ENCODE peak calls at places on chromosomes 3 and 15, in ten cellular contexts. One of them, this sample, is unnamed. For H3K27me3, the result is how much of the 10 kb centered on the place peaks cover.

GRCh38 chr3:172201990-172202318 is 162.6 kb downstream of the FNDC3B start:
- DNase-seq in WERI-Rb-1: no peak
- DNase-seq in left ventricle myocardium inferior: no peak
- DNase-seq in bronchial epithelial cell: peak
- DNase-seq in neuronal stem cell: no peak
- DNase-seq in CD4-positive, CD25-positive, alpha-beta regulatory T cell: no peak
- DNase-seq in astrocyte: peak
- DNase-seq in H9: no peak
- DNase-seq in adrenal gland: no peak
- DNase-seq in endodermal cell: no peak
- DNase-seq in this sample: peak

GRCh38 chr3:1079641-1080040 is 13.2 kb upstream of the CNTN6 start:
- DNase-seq in WERI-Rb-1: no peak
- DNase-seq in left ventricle myocardium inferior: no peak
- DNase-seq in bronchial epithelial cell: no peak
- DNase-seq in neuronal stem cell: no peak
- DNase-seq in CD4-positive, CD25-positive, alpha-beta regulatory T cell: no peak
- DNase-seq in astrocyte: no peak
- DNase-seq in H9: no peak
- DNase-seq in adrenal gland: no peak
- DNase-seq in endodermal cell: no peak
- DNase-seq in this sample: no peak

GRCh38 chr15:63231717-63232116 is 42.3 kb downstream of the RAB8B start:
- DNase-seq in WERI-Rb-1: no peak
- DNase-seq in left ventricle myocardium inferior: no peak
- DNase-seq in bronchial epithelial cell: no peak
- DNase-seq in neuronal stem cell: no peak
- DNase-seq in CD4-positive, CD25-positive, alpha-beta regulatory T cell: no peak
- DNase-seq in astrocyte: no peak
- DNase-seq in H9: no peak
- DNase-seq in adrenal gland: no peak
- DNase-seq in endodermal cell: no peak
- DNase-seq in this sample: no peak

GRCh38 chr3:122458992-122459391 is 43.1 kb upstream of the WDR5B start:
- DNase-seq in WERI-Rb-1: no peak
- DNase-seq in left ventricle myocardium inferior: no peak
- DNase-seq in bronchial epithelial cell: peak
- DNase-seq in neuronal stem cell: no peak
- DNase-seq in CD4-positive, CD25-positive, alpha-beta regulatory T cell: no peak
- DNase-seq in astrocyte: peak
- DNase-seq in H9: no peak
- DNase-seq in adrenal gland: peak
- DNase-seq in endodermal cell: no peak
- DNase-seq in this sample: peak

GRCh38 chr15:74011610-74012009 is 17.1 kb downstream of the PML start:
- DNase-seq in WERI-Rb-1: no peak
- DNase-seq in left ventricle myocardium inferior: peak
- DNase-seq in bronchial epithelial cell: no peak
- DNase-seq in neuronal stem cell: no peak
- DNase-seq in CD4-positive, CD25-positive, alpha-beta regulatory T cell: no peak
- DNase-seq in astrocyte: peak
- DNase-seq in H9: no peak
- DNase-seq in adrenal gland: no peak
- DNase-seq in endodermal cell: no peak
- DNase-seq in this sample: no peak

GRCh38 chr3:64345351-64345750 is 120.1 kb upstream of the PRICKLE2 start:
- DNase-seq in WERI-Rb-1: no peak
- DNase-seq in left ventricle myocardium inferior: no peak
- DNase-seq in bronchial epithelial cell: peak
- DNase-seq in neuronal stem cell: no peak
- DNase-seq in CD4-positive, CD25-positive, alpha-beta regulatory T cell: no peak
- DNase-seq in astrocyte: peak
- DNase-seq in H9: no peak
- DNase-seq in adrenal gland: peak
- DNase-seq in endodermal cell: no peak
- DNase-seq in this sample: peak

GRCh38 chr3:126357299-126358037 is at the start of gene KLF15:
- DNase-seq in WERI-Rb-1: peak
- DNase-seq in left ventricle myocardium inferior: peak
- DNase-seq in bronchial epithelial cell: peak
- DNase-seq in neuronal stem cell: peak
- DNase-seq in CD4-positive, CD25-positive, alpha-beta regulatory T cell: peak
- DNase-seq in astrocyte: peak
- DNase-seq in H9: peak
- DNase-seq in adrenal gland: peak
- DNase-seq in endodermal cell: peak
- DNase-seq in this sample: peak

GRCh38 chr15:96947830-96948229 is 617.3 kb downstream of the NR2F2 start:
- DNase-seq in WERI-Rb-1: no peak
- DNase-seq in left ventricle myocardium inferior: no peak
- DNase-seq in bronchial epithelial cell: no peak
- DNase-seq in neuronal stem cell: peak
- DNase-seq in CD4-positive, CD25-positive, alpha-beta regulatory T cell: no peak
- DNase-seq in astrocyte: no peak
- DNase-seq in H9: peak
- DNase-seq in adrenal gland: no peak
- DNase-seq in endodermal cell: peak
- DNase-seq in this sample: no peak

GRCh38 chr3:52289338-52289746 is 1.7 kb downstream of the GLYCTK start:
- DNase-seq in WERI-Rb-1: no peak
- DNase-seq in left ventricle myocardium inferior: no peak
- DNase-seq in bronchial epithelial cell: no peak
- DNase-seq in neuronal stem cell: no peak
- DNase-seq in CD4-positive, CD25-positive, alpha-beta regulatory T cell: no peak
- DNase-seq in astrocyte: no peak
- DNase-seq in H9: no peak
- DNase-seq in adrenal gland: no peak
- DNase-seq in endodermal cell: no peak
- DNase-seq in this sample: no peak

GRCh38 chr3:45664558-45664957 is 24.6 kb upstream of the SACM1L start:
- DNase-seq in WERI-Rb-1: no peak
- DNase-seq in left ventricle myocardium inferior: no peak
- DNase-seq in bronchial epithelial cell: no peak
- DNase-seq in neuronal stem cell: no peak
- DNase-seq in CD4-positive, CD25-positive, alpha-beta regulatory T cell: peak
- DNase-seq in astrocyte: no peak
- DNase-seq in H9: no peak
- DNase-seq in adrenal gland: peak
- DNase-seq in endodermal cell: no peak
- DNase-seq in this sample: no peak

DNA sequence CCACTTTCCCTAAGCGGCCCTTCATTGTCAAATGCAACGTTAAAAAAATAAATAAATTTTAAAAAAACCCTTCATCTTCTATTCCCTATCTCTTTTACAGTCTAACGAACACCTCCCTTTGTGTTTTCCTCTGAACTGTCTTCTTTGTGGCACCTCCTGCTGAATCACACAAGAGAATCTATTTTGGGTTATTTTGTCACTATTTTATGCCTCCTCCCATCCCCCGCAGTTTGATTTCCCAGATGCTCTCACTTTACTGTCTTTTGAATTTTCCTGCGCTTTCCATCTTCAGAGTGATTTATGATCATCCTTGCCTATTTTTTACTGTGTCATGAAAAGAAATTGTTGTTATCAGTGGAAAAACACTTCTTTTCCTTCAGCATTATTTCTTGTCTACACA is 32.5 kb downstream of the RYR3 start:
- DNase-seq in WERI-Rb-1: no peak
- DNase-seq in left ventricle myocardium inferior: no peak
- DNase-seq in bronchial epithelial cell: no peak
- DNase-seq in neuronal stem cell: no peak
- DNase-seq in CD4-positive, CD25-positive, alpha-beta regulatory T cell: no peak
- DNase-seq in astrocyte: no peak
- DNase-seq in H9: no peak
- DNase-seq in adrenal gland: no peak
- DNase-seq in endodermal cell: no peak
- DNase-seq in this sample: no peak
- H3K27me3 ChIP-seq in WERI-Rb-1: under half
- H3K27me3 ChIP-seq in left ventricle myocardium inferior: under half
- H3K27me3 ChIP-seq in bronchial epithelial cell: under half
- H3K27me3 ChIP-seq in neuronal stem cell: under half
- H3K27me3 ChIP-seq in CD4-positive, CD25-positive, alpha-beta regulatory T cell: under half
- H3K27me3 ChIP-seq in astrocyte: under half
- H3K27me3 ChIP-seq in H9: under half
- H3K27me3 ChIP-seq in adrenal gland: under half
- H3K27me3 ChIP-seq in endodermal cell: under half
- H3K27me3 ChIP-seq in this sample: under half

DNA sequence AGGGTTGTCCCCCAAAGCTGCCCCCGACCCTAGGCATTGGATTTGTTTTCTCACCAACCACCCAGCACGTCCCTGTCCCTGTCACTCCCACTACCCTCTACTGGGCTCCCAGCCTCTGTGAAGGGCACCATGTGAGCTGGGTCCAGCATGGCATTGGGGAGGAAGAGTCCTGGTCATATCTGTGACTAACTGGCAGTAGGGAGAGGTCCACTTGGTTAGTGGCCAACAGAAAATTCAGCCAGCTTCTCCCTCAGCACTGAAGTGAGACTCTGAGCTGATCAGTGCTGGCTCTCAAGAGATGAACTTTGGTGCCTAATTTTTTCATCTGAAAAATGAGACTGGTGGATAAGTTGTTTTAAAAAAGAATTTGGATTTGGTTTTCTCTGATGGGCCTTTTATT is 11.3 kb upstream of the KIF23 start:
- DNase-seq in WERI-Rb-1: no peak
- DNase-seq in left ventricle myocardium inferior: no peak
- DNase-seq in bronchial epithelial cell: no peak
- DNase-seq in neuronal stem cell: no peak
- DNase-seq in CD4-positive, CD25-positive, alpha-beta regulatory T cell: no peak
- DNase-seq in astrocyte: no peak
- DNase-seq in H9: no peak
- DNase-seq in adrenal gland: peak
- DNase-seq in endodermal cell: no peak
- DNase-seq in this sample: no peak
- H3K27me3 ChIP-seq in WERI-Rb-1: under half
- H3K27me3 ChIP-seq in left ventricle myocardium inferior: under half
- H3K27me3 ChIP-seq in bronchial epithelial cell: under half
- H3K27me3 ChIP-seq in neuronal stem cell: under half
- H3K27me3 ChIP-seq in CD4-positive, CD25-positive, alpha-beta regulatory T cell: under half
- H3K27me3 ChIP-seq in astrocyte: under half
- H3K27me3 ChIP-seq in H9: under half
- H3K27me3 ChIP-seq in adrenal gland: under half
- H3K27me3 ChIP-seq in endodermal cell: under half
- H3K27me3 ChIP-seq in this sample: under half

DNA sequence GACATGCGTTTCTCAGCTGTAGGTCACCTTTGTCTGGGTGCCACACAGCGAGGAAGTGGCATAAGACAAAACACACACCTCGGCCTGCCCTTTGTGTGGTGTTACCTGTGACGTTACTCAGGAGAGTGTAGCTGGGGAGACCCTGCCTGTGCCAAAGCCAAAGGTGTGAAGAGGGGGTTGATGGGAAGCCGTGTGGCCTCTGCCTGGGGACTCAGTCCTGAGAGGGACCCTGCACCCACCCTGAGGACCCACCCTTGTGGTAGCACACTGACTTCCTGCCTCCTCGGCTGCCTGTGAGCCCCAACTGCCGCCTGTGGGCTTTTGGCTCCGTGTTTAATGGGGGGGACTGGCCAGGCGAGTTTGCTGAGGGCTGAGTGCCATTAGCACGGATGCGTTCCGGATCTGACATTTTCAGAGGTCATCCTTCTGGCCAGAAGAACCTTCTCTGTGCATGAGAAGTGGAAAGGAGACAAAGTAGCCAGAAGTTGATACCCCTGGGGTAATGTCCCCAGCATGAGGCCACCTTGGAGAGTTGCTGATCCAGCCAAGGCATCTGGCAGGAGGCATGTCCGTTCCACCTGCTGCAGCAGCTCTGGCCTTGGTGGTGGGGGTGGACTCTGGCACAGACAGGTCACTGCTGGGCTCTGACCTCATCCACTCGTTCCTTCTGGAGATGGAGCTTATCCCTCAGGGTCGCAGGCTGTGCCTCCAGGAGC is 51.8 kb upstream of the FURIN start:
- DNase-seq in WERI-Rb-1: no peak
- DNase-seq in left ventricle myocardium inferior: no peak
- DNase-seq in bronchial epithelial cell: no peak
- DNase-seq in neuronal stem cell: no peak
- DNase-seq in CD4-positive, CD25-positive, alpha-beta regulatory T cell: no peak
- DNase-seq in astrocyte: no peak
- DNase-seq in H9: no peak
- DNase-seq in adrenal gland: no peak
- DNase-seq in endodermal cell: no peak
- DNase-seq in this sample: no peak
- H3K27me3 ChIP-seq in WERI-Rb-1: under half
- H3K27me3 ChIP-seq in left ventricle myocardium inferior: under half
- H3K27me3 ChIP-seq in bronchial epithelial cell: under half
- H3K27me3 ChIP-seq in neuronal stem cell: under half
- H3K27me3 ChIP-seq in CD4-positive, CD25-positive, alpha-beta regulatory T cell: under half
- H3K27me3 ChIP-seq in astrocyte: under half
- H3K27me3 ChIP-seq in H9: under half
- H3K27me3 ChIP-seq in adrenal gland: under half
- H3K27me3 ChIP-seq in endodermal cell: under half
- H3K27me3 ChIP-seq in this sample: under half

DNA sequence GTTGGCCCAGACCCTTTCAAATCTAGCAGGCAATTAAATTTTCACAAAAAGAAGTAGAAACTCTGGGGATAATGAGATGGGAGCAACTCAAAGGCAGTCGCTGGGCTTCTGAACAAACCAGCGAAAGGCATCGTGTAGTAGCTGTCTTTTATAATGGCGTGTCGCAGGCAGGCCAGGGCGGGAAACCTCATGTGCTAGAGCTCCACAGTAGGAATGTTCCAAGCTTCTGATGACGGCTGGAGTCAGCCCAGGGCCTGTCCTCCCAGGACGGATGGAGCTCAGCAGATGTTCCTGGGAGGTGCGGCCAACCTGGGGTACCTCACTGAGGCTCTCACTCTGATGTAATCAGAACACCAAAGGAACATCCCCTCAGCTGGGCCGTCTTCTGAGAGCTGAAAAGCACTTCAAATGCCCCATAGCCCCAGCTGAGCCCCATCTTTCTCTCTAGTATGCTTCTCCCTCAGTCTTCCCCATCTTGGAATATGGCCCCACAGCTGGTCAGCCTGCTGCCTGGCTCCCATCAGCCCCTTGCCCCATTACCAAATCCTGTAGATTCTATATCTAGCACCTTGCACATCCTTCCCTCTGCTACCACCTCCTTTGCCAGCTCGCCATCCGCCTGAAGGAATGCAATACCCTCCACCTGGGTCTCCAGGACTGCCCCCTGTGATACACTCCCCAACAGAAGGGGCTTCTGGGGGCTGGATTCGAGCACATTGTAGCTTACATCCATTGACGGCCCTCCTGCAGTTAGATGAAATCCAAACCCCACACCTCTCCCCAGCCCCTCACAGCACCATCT is 54.9 kb upstream of the ATP2B2 start:
- DNase-seq in WERI-Rb-1: no peak
- DNase-seq in left ventricle myocardium inferior: no peak
- DNase-seq in bronchial epithelial cell: no peak
- DNase-seq in neuronal stem cell: no peak
- DNase-seq in CD4-positive, CD25-positive, alpha-beta regulatory T cell: no peak
- DNase-seq in astrocyte: no peak
- DNase-seq in H9: peak
- DNase-seq in adrenal gland: no peak
- DNase-seq in endodermal cell: no peak
- DNase-seq in this sample: no peak
- H3K27me3 ChIP-seq in WERI-Rb-1: under half
- H3K27me3 ChIP-seq in left ventricle myocardium inferior: under half
- H3K27me3 ChIP-seq in bronchial epithelial cell: under half
- H3K27me3 ChIP-seq in neuronal stem cell: under half
- H3K27me3 ChIP-seq in CD4-positive, CD25-positive, alpha-beta regulatory T cell: under half
- H3K27me3 ChIP-seq in astrocyte: under half
- H3K27me3 ChIP-seq in H9: under half
- H3K27me3 ChIP-seq in adrenal gland: under half
- H3K27me3 ChIP-seq in endodermal cell: under half
- H3K27me3 ChIP-seq in this sample: under half